ENCODE peak calls at places on chromosomes 7 and 10, in four cellular contexts. One of them, this sample, is unnamed.

GRCh38 chr10:43775379-43775778 is 126.7 kb upstream of the ZNF32 start:
- DNase-seq in HFFc6: no peak
- DNase-seq in GM12864: no peak
- DNase-seq in fibroblast of gingiva: no peak
- DNase-seq in this sample: no peak

GRCh38 chr7:882336-883028 is 6.1 kb downstream of the GET4 start:
- DNase-seq in HFFc6: no peak
- DNase-seq in GM12864: no peak
- DNase-seq in fibroblast of gingiva: no peak
- DNase-seq in this sample: no peak

GRCh38 chr7:130281227-130281626 is 11.7 kb upstream of the CPA4 start:
- DNase-seq in HFFc6: no peak
- DNase-seq in GM12864: no peak
- DNase-seq in fibroblast of gingiva: peak; percentile 32
- DNase-seq in this sample: no peak

GRCh38 chr7:151254316-151254715 is 5.8 kb upstream of the SMARCD3 start:
- DNase-seq in HFFc6: no peak
- DNase-seq in GM12864: no peak
- DNase-seq in fibroblast of gingiva: no peak
- DNase-seq in this sample: no peak

GRCh38 chr7:43535031-43535451 is 47.9 kb upstream of the STK17A start:
- DNase-seq in HFFc6: peak; percentile 18
- DNase-seq in GM12864: no peak
- DNase-seq in fibroblast of gingiva: peak; percentile 13
- DNase-seq in this sample: no peak

GRCh38 chr7:113996405-113996804 is 77.6 kb upstream of the PPP1R3A start:
- DNase-seq in HFFc6: no peak
- DNase-seq in GM12864: no peak
- DNase-seq in fibroblast of gingiva: no peak
- DNase-seq in this sample: no peak

GRCh38 chr10:59109826-59110225 is 66.6 kb upstream of the PHYHIPL start:
- DNase-seq in HFFc6: no peak
- DNase-seq in GM12864: no peak
- DNase-seq in fibroblast of gingiva: no peak
- DNase-seq in this sample: no peak

GRCh38 chr10:15719899-15720634 is at the start of gene ITGA8:
- DNase-seq in HFFc6: no peak
- DNase-seq in GM12864: no peak
- DNase-seq in fibroblast of gingiva: peak; percentile 12
- DNase-seq in this sample: no peak

GRCh38 chr10:100890696-100891271 is 22.0 kb upstream of the SLF2 start:
- DNase-seq in HFFc6: peak; percentile 96
- DNase-seq in GM12864: no peak
- DNase-seq in fibroblast of gingiva: peak; percentile 86
- DNase-seq in this sample: no peak

GRCh38 chr7:106772655-106773108 is 92.4 kb upstream of the PIK3CG start:
- DNase-seq in HFFc6: peak; percentile 74
- DNase-seq in GM12864: no peak
- DNase-seq in fibroblast of gingiva: peak; percentile 70
- DNase-seq in this sample: no peak

GRCh38 chr7:144513332-144513731 is 109.8 kb upstream of the NOBOX start:
- DNase-seq in HFFc6: no peak
- DNase-seq in GM12864: no peak
- DNase-seq in fibroblast of gingiva: no peak
- DNase-seq in this sample: no peak

This sample was measured in mucosa of gallbladder.